ENCODE peak calls at places on chromosomes 6 and 20, in six cellular contexts. I is GM12878, H is Panc1, M is nephron progenitor cell, L is GM10248, A is transverse colon. N is an unnamed sample.

GRCh38 chr6:5665173-5665572 is 341.6 kb downstream of the NRN1 start:
- DNase-seq in I (no peak), H (no peak), M (no peak), L (peak), A (no peak), N (no peak)

GRCh38 chr20:10282930-10283556 is 64.4 kb downstream of the SNAP25 start:
- DNase-seq in I (no peak), H (no peak), M (no peak), L (no peak), A (no peak), N (no peak)

GRCh38 chr6:79421707-79422484 is 115.3 kb downstream of the LCA5 start:
- DNase-seq in I (peak), H (no peak), M (no peak), L (no peak), A (no peak), N (no peak)

GRCh38 chr6:15586528-15586927 is 76.3 kb downstream of the DTNBP1 start:
- DNase-seq in I (no peak), H (no peak), M (no peak), L (no peak), A (no peak), N (no peak)

GRCh38 chr6:81614292-81614691 is 138.2 kb downstream of the TENT5A start:
- DNase-seq in I (no peak), H (no peak), M (no peak), L (no peak), A (peak), N (no peak)

GRCh38 chr6:164069352-164070022 is 655.0 kb downstream of the QKI start:
- DNase-seq in I (no peak), H (no peak), M (no peak), L (no peak), A (no peak), N (no peak)

GRCh38 chr20:58192567-58192966 is 35.9 kb downstream of the ANKRD60 start:
- DNase-seq in I (no peak), H (no peak), M (peak), L (peak), A (no peak), N (no peak)

GRCh38 chr6:152401978-152402377 is 235.2 kb downstream of the SYNE1 start:
- DNase-seq in I (no peak), H (no peak), M (no peak), L (no peak), A (no peak), N (no peak)

GRCh38 chr6:129644567-129645015 is 65.4 kb downstream of the ARHGAP18 start:
- DNase-seq in I (no peak), H (no peak), M (no peak), L (no peak), A (no peak), N (no peak)

GRCh38 chr6:16374796-16375195 is 136.4 kb downstream of the GMPR start:
- DNase-seq in I (no peak), H (no peak), M (no peak), L (peak), A (no peak), N (no peak)

GRCh38 chr20:59006864-59007757 is at the start of gene CTSZ:
- DNase-seq in I (no peak), H (no peak), M (peak), L (peak), A (peak), N (no peak)

GRCh38 chr20:16434087-16434664 is 139.1 kb downstream of the KIF16B start:
- DNase-seq in I (peak), H (peak), M (peak), L (peak), A (peak), N (no peak)

GRCh38 chr6:85449818-85450577 is at the start of gene NT5E:
- DNase-seq in I (no peak), H (no peak), M (peak), L (peak), A (peak), N (peak)

GRCh38 chr20:46230811-46231282 is 77.5 kb downstream of the CDH22 start:
- DNase-seq in I (no peak), H (no peak), M (peak), L (no peak), A (no peak), N (no peak)

GRCh38 chr6:114058435-114058834 is 87.5 kb upstream of the HDAC2 start:
- DNase-seq in I (no peak), H (no peak), M (no peak), L (no peak), A (no peak), N (no peak)

GRCh38 chr20:21523895-21524294 is 10.0 kb upstream of the NKX2-2 start:
- DNase-seq in I (no peak), H (no peak), M (no peak), L (no peak), A (no peak), N (no peak)

GRCh38 chr20:51402201-51402600 is 140.3 kb downstream of the NFATC2 start:
- DNase-seq in I (no peak), H (no peak), M (no peak), L (no peak), A (peak), N (no peak)

GRCh38 chr6:111589366-111589765 is 16.3 kb downstream of the TRAF3IP2 start:
- DNase-seq in I (no peak), H (peak), M (no peak), L (no peak), A (no peak), N (no peak)

GRCh38 chr20:11118802-11119380 is 445.1 kb upstream of the JAG1 start:
- DNase-seq in I (no peak), H (no peak), M (no peak), L (no peak), A (no peak), N (no peak)

GRCh38 chr6:159692303-159693127 is 526 bp downstream of the SOD2 start:
- DNase-seq in I (no peak), H (no peak), M (peak), L (peak), A (peak), N (no peak)

GRCh38 chr6:125747589-125748533 is 1.6 kb upstream of the HEY2 start:
- DNase-seq in I (no peak), H (no peak), M (peak), L (no peak), A (peak), N (no peak)

GRCh38 chr6:125745281-125746018 is 4.0 kb upstream of the HEY2 start:
- DNase-seq in I (no peak), H (no peak), M (no peak), L (no peak), A (no peak), N (no peak)

GRCh38 chr6:125746019-125746414 is 3.4 kb upstream of the HEY2 start:
- DNase-seq in I (no peak), H (no peak), M (no peak), L (no peak), A (no peak), N (no peak)

GRCh38 chr6:125748534-125749111 is 809 bp upstream of the HEY2 start:
- DNase-seq in I (no peak), H (no peak), M (no peak), L (no peak), A (no peak), N (no peak)

DNA sequence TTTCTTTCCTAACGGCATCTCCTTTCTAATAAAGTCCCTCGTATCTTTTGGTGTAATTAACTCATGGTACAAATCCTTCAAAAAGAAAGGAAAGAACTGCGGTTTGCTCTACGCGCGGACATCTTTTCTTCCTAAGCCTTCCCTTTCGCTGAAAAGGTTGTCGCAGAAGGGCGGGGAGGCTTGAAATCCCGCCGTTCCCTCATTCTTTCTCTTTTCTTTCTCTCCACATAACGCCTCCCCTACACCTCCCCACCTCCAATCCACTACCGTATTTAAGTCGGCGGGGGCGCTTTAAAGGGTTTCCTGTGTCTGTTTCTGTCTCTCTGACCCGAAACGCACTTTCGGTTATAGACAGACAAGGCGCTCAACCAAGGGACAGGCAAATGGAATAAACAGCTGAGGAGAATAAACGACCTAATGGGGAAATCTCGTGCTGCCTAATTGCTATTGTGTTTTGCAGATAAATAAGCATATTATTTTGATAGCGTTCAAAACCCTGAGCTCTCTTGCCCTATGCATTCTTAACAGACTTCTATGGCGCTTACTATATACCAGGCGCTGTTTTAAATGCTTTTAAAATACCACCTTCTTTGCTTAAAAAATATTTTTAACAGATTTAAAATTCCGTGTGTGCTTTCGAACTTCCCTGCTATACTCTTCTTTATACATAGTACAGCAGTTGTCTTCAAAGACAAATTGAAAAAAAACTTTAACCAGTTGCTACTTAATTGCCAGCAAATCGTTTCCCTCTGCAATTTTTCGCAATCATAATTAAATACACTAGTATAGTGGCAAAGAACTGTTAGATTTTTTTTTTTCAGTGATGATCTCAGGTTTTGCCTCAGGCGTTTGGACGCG is 2.5 kb upstream of the HEY2 start:
- DNase-seq in I (no peak), H (no peak), M (peak), L (peak), A (peak), N (no peak)
- TF ChIP-seq CTCF in I (no peak), H (peak), M (no peak), L (peak), A (no peak), N (no peak)

GRCh38 chr20:61560361-61560853 is 308.3 kb downstream of the CDH4 start:
- DNase-seq in I (no peak), H (no peak), M (no peak), L (no peak), A (peak), N (no peak)
- TF ChIP-seq CTCF in I (no peak), H (no peak), M (no peak), L (no peak), A (no peak), N (no peak)

GRCh38 chr6:170260686-170261085 is 30.2 kb downstream of the DLL1 start:
- DNase-seq in I (no peak), H (no peak), M (no peak), L (no peak), A (no peak), N (no peak)
- TF ChIP-seq CTCF in I (no peak), H (no peak), M (no peak), L (no peak), A (no peak), N (no peak)

GRCh38 chr6:90859612-90860011 is 272.7 kb upstream of the MAP3K7 start:
- DNase-seq in I (no peak), H (no peak), M (no peak), L (no peak), A (no peak), N (no peak)
- TF ChIP-seq CTCF in I (no peak), H (peak), M (no peak), L (no peak), A (no peak), N (peak)

GRCh38 chr20:32019563-32020463 is 9.6 kb downstream of the CCM2L start:
- DNase-seq in I (no peak), H (no peak), M (no peak), L (no peak), A (no peak), N (no peak)

GRCh38 chr20:32021091-32021490 is 10.9 kb downstream of the CCM2L start:
- DNase-seq in I (no peak), H (no peak), M (no peak), L (no peak), A (no peak), N (no peak)

GRCh38 chr20:32017711-32018251 is 7.5 kb downstream of the CCM2L start:
- DNase-seq in I (no peak), H (no peak), M (peak), L (peak), A (peak), N (peak)

GRCh38 chr20:32018269-32019155 is 8.3 kb downstream of the CCM2L start:
- DNase-seq in I (no peak), H (no peak), M (peak), L (peak), A (peak), N (peak)

DNA sequence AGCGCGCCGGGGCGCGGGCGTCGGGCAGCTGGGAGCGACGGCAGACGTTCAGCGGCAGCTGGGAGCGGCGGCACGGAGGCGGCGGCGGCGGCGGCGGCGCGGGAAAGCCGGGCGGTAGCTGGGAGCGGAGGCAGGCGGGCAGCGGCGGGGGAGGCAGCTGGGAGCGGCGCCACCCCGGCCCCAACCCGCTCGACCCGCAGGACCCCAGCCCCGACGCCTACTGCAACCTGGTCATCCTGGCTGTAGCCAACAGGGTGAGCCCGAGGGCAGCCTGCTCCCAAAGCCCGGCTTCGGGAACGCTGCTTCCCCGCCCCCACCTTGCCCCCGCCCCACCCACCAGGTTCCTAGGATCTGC is 8.9 kb downstream of the CCM2L start:
- DNase-seq in I (no peak), H (no peak), M (peak), L (no peak), A (no peak), N (no peak)
- TF ChIP-seq CTCF in I (no peak), H (peak), M (no peak), L (no peak), A (no peak), N (no peak)

DNA sequence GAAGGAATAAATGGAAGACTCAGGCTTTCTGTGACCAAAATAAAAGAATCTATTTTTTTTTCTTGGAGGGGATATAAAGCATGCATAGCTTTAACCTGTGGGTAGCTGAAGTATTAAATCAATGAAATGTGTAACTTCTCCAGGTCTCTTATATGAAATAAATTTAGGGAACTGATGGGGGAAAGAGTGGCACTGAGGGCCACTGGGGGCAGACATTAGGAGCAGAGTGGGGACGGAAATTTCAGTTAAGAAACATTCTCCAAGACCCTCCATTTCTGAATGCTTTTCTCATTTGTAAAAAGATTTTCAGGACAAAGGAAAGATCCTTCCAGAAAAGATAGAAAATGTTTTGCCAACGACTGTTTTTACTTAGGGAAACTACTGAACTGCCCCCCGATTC is 131.0 kb downstream of the GPX5 start:
- DNase-seq in I (no peak), H (no peak), M (no peak), L (no peak), A (no peak), N (no peak)
- TF ChIP-seq CTCF in I (no peak), H (no peak), M (no peak), L (no peak), A (no peak), N (no peak)